ENCODE peak calls at places on chromosomes 16 and 17, in five cellular contexts. One of them, this sample, is unnamed.

GRCh38 chr16:69482410-69482951 is 58.1 kb downstream of the CYB5B start:
- DNase-seq in AG04450: no peak
- DNase-seq in astrocyte: peak; percentile 58
- DNase-seq in right lobe of liver: no peak
- DNase-seq in neural progenitor cell: peak; percentile 15
- DNase-seq in this sample: peak; percentile 51

GRCh38 chr17:77778636-77779524 is 179.6 kb upstream of the TNRC6C start:
- DNase-seq in AG04450: no peak
- DNase-seq in astrocyte: peak; percentile 2
- DNase-seq in right lobe of liver: no peak
- DNase-seq in neural progenitor cell: no peak
- DNase-seq in this sample: peak; percentile 69

GRCh38 chr16:31421587-31421986 is 6.6 kb downstream of the COX6A2 start:
- DNase-seq in AG04450: no peak
- DNase-seq in astrocyte: no peak
- DNase-seq in right lobe of liver: no peak
- DNase-seq in neural progenitor cell: no peak
- DNase-seq in this sample: no peak

GRCh38 chr16:77692612-77693011 is 29.7 kb upstream of the NUDT7 start:
- DNase-seq in AG04450: no peak
- DNase-seq in astrocyte: no peak
- DNase-seq in right lobe of liver: no peak
- DNase-seq in neural progenitor cell: no peak
- DNase-seq in this sample: no peak

GRCh38 chr16:78060295-78060694 is 37.9 kb downstream of the CLEC3A start:
- DNase-seq in AG04450: no peak
- DNase-seq in astrocyte: no peak
- DNase-seq in right lobe of liver: no peak
- DNase-seq in neural progenitor cell: no peak
- DNase-seq in this sample: no peak

GRCh38 chr17:77349976-77350830 is 209.4 kb downstream of the SEC14L1 start:
- DNase-seq in AG04450: no peak
- DNase-seq in astrocyte: peak; percentile 75
- DNase-seq in right lobe of liver: peak; percentile 44
- DNase-seq in neural progenitor cell: no peak
- DNase-seq in this sample: no peak

GRCh38 chr16:57562066-57562465 is 19.6 kb downstream of the ADGRG5 start:
- DNase-seq in AG04450: no peak
- DNase-seq in astrocyte: no peak
- DNase-seq in right lobe of liver: no peak
- DNase-seq in neural progenitor cell: no peak
- DNase-seq in this sample: no peak

GRCh38 chr16:30670072-30670824 is 12.0 kb downstream of the FBRS start:
- DNase-seq in AG04450: no peak
- DNase-seq in astrocyte: no peak
- DNase-seq in right lobe of liver: no peak
- DNase-seq in neural progenitor cell: no peak
- DNase-seq in this sample: no peak

GRCh38 chr17:21218101-21218500 is 4.1 kb upstream of the TMEM11 start:
- DNase-seq in AG04450: no peak
- DNase-seq in astrocyte: no peak
- DNase-seq in right lobe of liver: no peak
- DNase-seq in neural progenitor cell: peak; percentile 24
- DNase-seq in this sample: no peak

GRCh38 chr16:54080524-54081008 is 206.0 kb downstream of the IRX3 start:
- DNase-seq in AG04450: peak; percentile 88
- DNase-seq in astrocyte: peak; percentile 99
- DNase-seq in right lobe of liver: no peak
- DNase-seq in neural progenitor cell: no peak
- DNase-seq in this sample: no peak

GRCh38 chr17:46851029-46851741 is at the start of gene WNT9B:
- DNase-seq in AG04450: no peak
- DNase-seq in astrocyte: no peak
- DNase-seq in right lobe of liver: peak; percentile 71
- DNase-seq in neural progenitor cell: peak; percentile 83
- DNase-seq in this sample: no peak

GRCh38 chr17:17782425-17783120 is 54.2 kb downstream of the SREBF1 start:
- DNase-seq in AG04450: no peak
- DNase-seq in astrocyte: no peak
- DNase-seq in right lobe of liver: no peak
- DNase-seq in neural progenitor cell: peak; percentile 72
- DNase-seq in this sample: no peak

GRCh38 chr17:76593964-76594363 is 8.3 kb upstream of the ST6GALNAC2 start:
- DNase-seq in AG04450: no peak
- DNase-seq in astrocyte: no peak
- DNase-seq in right lobe of liver: no peak
- DNase-seq in neural progenitor cell: no peak
- DNase-seq in this sample: no peak

GRCh38 chr17:20068445-20068844 is 59.3 kb downstream of the SPECC1 start:
- DNase-seq in AG04450: no peak
- DNase-seq in astrocyte: no peak
- DNase-seq in right lobe of liver: no peak
- DNase-seq in neural progenitor cell: no peak
- DNase-seq in this sample: no peak

GRCh38 chr17:4182043-4182442 is 39.0 kb downstream of the CYB5D2 start:
- DNase-seq in AG04450: no peak
- DNase-seq in astrocyte: no peak
- DNase-seq in right lobe of liver: peak; percentile 41
- DNase-seq in neural progenitor cell: no peak
- DNase-seq in this sample: no peak

GRCh38 chr17:69954241-69954933 is 120.6 kb upstream of the KCNJ16 start:
- DNase-seq in AG04450: no peak
- DNase-seq in astrocyte: no peak
- DNase-seq in right lobe of liver: no peak
- DNase-seq in neural progenitor cell: no peak
- DNase-seq in this sample: no peak

GRCh38 chr17:77002103-77003045 is 134.2 kb downstream of the MGAT5B start:
- DNase-seq in AG04450: peak; percentile 49
- DNase-seq in astrocyte: peak; percentile 90
- DNase-seq in right lobe of liver: no peak
- DNase-seq in neural progenitor cell: peak; percentile 89
- DNase-seq in this sample: no peak

GRCh38 chr17:63512896-63513644 is 10.1 kb upstream of the KCNH6 start:
- DNase-seq in AG04450: no peak
- DNase-seq in astrocyte: no peak
- DNase-seq in right lobe of liver: no peak
- DNase-seq in neural progenitor cell: no peak
- DNase-seq in this sample: no peak

GRCh38 chr17:48970224-48970623 is 1.8 kb upstream of the GIP start:
- DNase-seq in AG04450: no peak
- DNase-seq in astrocyte: no peak
- DNase-seq in right lobe of liver: no peak
- DNase-seq in neural progenitor cell: no peak
- DNase-seq in this sample: no peak

GRCh38 chr16:75011634-75012307 is 12.9 kb downstream of the ZNRF1 start:
- DNase-seq in AG04450: peak; percentile 51
- DNase-seq in astrocyte: peak; percentile 94
- DNase-seq in right lobe of liver: no peak
- DNase-seq in neural progenitor cell: no peak
- DNase-seq in this sample: no peak

GRCh38 chr17:48989100-48989499 is 8.1 kb upstream of the IGF2BP1 start:
- DNase-seq in AG04450: no peak
- DNase-seq in astrocyte: no peak
- DNase-seq in right lobe of liver: no peak
- DNase-seq in neural progenitor cell: no peak
- DNase-seq in this sample: no peak

GRCh38 chr17:4696432-4696796 is 7.5 kb downstream of the PELP1 start:
- DNase-seq in AG04450: no peak
- DNase-seq in astrocyte: no peak
- DNase-seq in right lobe of liver: no peak
- DNase-seq in neural progenitor cell: no peak
- DNase-seq in this sample: no peak

GRCh38 chr17:57104461-57105175 is 19.6 kb downstream of the AKAP1 start:
- DNase-seq in AG04450: no peak
- DNase-seq in astrocyte: peak; percentile 34
- DNase-seq in right lobe of liver: no peak
- DNase-seq in neural progenitor cell: no peak
- DNase-seq in this sample: no peak

GRCh38 chr16:85906349-85906748 is 7.4 kb downstream of the IRF8 start:
- DNase-seq in AG04450: no peak
- DNase-seq in astrocyte: no peak
- DNase-seq in right lobe of liver: peak; percentile 92
- DNase-seq in neural progenitor cell: no peak
- DNase-seq in this sample: no peak

GRCh38 chr17:41340934-41341861 is 9.4 kb downstream of the KRT33A start:
- DNase-seq in AG04450: no peak
- DNase-seq in astrocyte: no peak
- DNase-seq in right lobe of liver: no peak
- DNase-seq in neural progenitor cell: no peak
- DNase-seq in this sample: no peak

GRCh38 chr16:78443780-78444422 is 344.4 kb downstream of the WWOX start:
- DNase-seq in AG04450: no peak
- DNase-seq in astrocyte: no peak
- DNase-seq in right lobe of liver: no peak
- DNase-seq in neural progenitor cell: no peak
- DNase-seq in this sample: no peak

GRCh38 chr16:23254338-23254737 is 47.8 kb upstream of the SCNN1B start:
- DNase-seq in AG04450: no peak
- DNase-seq in astrocyte: peak; percentile 91
- DNase-seq in right lobe of liver: no peak
- DNase-seq in neural progenitor cell: peak; percentile 12
- DNase-seq in this sample: no peak

GRCh38 chr17:386145-386876 is 33.7 kb upstream of the RPH3AL start:
- DNase-seq in AG04450: no peak
- DNase-seq in astrocyte: no peak
- DNase-seq in right lobe of liver: peak; percentile 92
- DNase-seq in neural progenitor cell: peak; percentile 93
- DNase-seq in this sample: peak; percentile 87

GRCh38 chr16:55622930-55623561 is 32.7 kb upstream of the SLC6A2 start:
- DNase-seq in AG04450: no peak
- DNase-seq in astrocyte: no peak
- DNase-seq in right lobe of liver: peak; percentile 56
- DNase-seq in neural progenitor cell: peak; percentile 50
- DNase-seq in this sample: no peak

GRCh38 chr16:29816694-29817441 is 916 bp downstream of the PAGR1 start:
- DNase-seq in AG04450: no peak
- DNase-seq in astrocyte: no peak
- DNase-seq in right lobe of liver: peak; percentile 81
- DNase-seq in neural progenitor cell: peak; percentile 62
- DNase-seq in this sample: peak; percentile 80

DNA sequence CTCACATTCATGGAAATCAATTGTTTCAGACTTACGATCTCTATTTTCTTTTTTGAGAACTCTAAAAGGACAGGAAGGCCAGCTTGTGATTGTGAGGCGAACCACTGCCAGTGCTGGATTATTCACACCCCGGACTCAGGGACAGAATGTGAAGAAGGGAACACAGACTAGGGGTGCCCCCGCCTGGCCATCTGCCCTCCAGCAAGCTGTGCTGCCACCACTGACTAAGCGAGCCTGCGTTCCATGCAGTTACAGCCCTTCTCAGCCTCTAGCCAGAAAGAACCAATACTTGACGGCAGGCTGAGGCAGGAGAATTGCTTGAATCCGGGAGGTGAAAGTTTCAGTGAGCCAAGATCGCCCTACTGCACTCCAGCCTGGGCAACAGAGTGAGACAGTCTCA is 2.8 kb downstream of the HAGH start:
- DNase-seq in AG04450: peak; percentile 21
- DNase-seq in astrocyte: peak; percentile 34
- DNase-seq in right lobe of liver: peak; percentile 74
- DNase-seq in neural progenitor cell: peak; percentile 72
- DNase-seq in this sample: no peak
- TF ChIP-seq CTCF in AG04450: peak; percentile 35
- TF ChIP-seq CTCF in astrocyte: peak; percentile 17
- TF ChIP-seq CTCF in right lobe of liver: peak; percentile 48
- TF ChIP-seq CTCF in neural progenitor cell: peak; percentile 49
- TF ChIP-seq CTCF in this sample: no peak

DNA sequence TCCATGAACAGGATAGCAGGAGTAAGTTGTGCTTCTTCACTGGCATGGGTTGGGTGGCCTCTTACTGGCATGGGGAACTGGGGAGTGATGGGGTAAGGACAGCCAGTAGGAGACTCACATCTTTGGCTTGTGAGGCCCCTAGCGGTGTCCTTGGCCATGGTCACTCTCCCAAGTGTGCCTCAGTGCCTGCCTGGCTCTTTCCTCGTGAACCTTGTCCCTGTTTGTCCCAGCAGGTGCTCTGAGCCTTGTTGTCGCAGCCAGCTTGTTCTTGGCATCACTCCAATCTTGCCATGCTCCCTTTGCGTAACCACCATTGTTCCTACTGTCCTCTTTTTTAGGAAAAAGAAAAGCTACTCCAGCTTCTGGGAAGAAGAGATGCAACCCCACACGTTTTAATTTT is 53.6 kb upstream of the SDK2 start:
- DNase-seq in AG04450: no peak
- DNase-seq in astrocyte: no peak
- DNase-seq in right lobe of liver: peak; percentile 71
- DNase-seq in neural progenitor cell: no peak
- DNase-seq in this sample: no peak
- TF ChIP-seq CTCF in AG04450: no peak
- TF ChIP-seq CTCF in astrocyte: no peak
- TF ChIP-seq CTCF in right lobe of liver: peak; percentile 38
- TF ChIP-seq CTCF in neural progenitor cell: peak; percentile 21
- TF ChIP-seq CTCF in this sample: no peak

GRCh38 chr16:2473999-2474876 is 689 bp upstream of the TBC1D24 start:
- DNase-seq in AG04450: no peak
- DNase-seq in astrocyte: no peak
- DNase-seq in right lobe of liver: peak; percentile 66
- DNase-seq in neural progenitor cell: peak; percentile 76
- DNase-seq in this sample: peak; percentile 69
- TF ChIP-seq CTCF in AG04450: peak; percentile 8
- TF ChIP-seq CTCF in astrocyte: no peak
- TF ChIP-seq CTCF in right lobe of liver: peak; percentile 63
- TF ChIP-seq CTCF in neural progenitor cell: peak; percentile 46
- TF ChIP-seq CTCF in this sample: peak; percentile 45

GRCh38 chr17:29612094-29612403 is 10.7 kb downstream of the CORO6 start:
- DNase-seq in AG04450: no peak
- DNase-seq in astrocyte: no peak
- DNase-seq in right lobe of liver: no peak
- DNase-seq in neural progenitor cell: no peak
- DNase-seq in this sample: no peak

GRCh38 chr17:29612404-29613370 is 10.0 kb downstream of the CORO6 start:
- DNase-seq in AG04450: no peak
- DNase-seq in astrocyte: no peak
- DNase-seq in right lobe of liver: no peak
- DNase-seq in neural progenitor cell: no peak
- DNase-seq in this sample: no peak

GRCh38 chr17:29613856-29614255 is 8.9 kb downstream of the CORO6 start:
- DNase-seq in AG04450: no peak
- DNase-seq in astrocyte: no peak
- DNase-seq in right lobe of liver: no peak
- DNase-seq in neural progenitor cell: no peak
- DNase-seq in this sample: no peak

GRCh38 chr17:29614345-29615047 is 8.2 kb downstream of the CORO6 start:
- DNase-seq in AG04450: no peak
- DNase-seq in astrocyte: no peak
- DNase-seq in right lobe of liver: no peak
- DNase-seq in neural progenitor cell: peak; percentile 62
- DNase-seq in this sample: no peak

DNA sequence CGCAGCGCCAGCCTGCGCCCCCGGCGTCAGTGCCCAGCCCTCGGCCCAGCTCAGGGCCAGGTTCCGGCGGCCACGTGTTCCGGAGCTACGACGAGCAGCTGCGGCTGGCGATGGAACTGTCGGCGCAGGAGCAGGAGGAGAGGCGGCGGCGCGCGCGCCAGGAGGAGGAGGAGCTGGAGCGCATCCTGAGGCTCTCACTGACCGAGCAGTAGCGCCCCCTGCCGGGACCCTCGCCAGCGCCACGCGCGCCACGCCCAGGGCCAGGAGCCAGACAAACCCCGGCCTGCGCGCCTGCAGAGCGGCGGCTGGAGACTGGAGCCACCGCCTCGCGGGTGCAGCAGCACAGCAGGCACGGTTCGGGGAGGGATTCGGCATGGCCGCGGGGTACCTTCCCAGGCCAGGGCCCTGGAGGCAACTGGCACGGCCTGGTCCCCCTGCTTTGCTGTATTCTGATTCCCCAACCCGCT is 9.3 kb downstream of the CORO6 start:
- DNase-seq in AG04450: no peak
- DNase-seq in astrocyte: peak; percentile 52
- DNase-seq in right lobe of liver: peak; percentile 89
- DNase-seq in neural progenitor cell: peak; percentile 96
- DNase-seq in this sample: peak; percentile 95
- TF ChIP-seq CTCF in AG04450: peak; percentile 58
- TF ChIP-seq CTCF in astrocyte: peak; percentile 31
- TF ChIP-seq CTCF in right lobe of liver: peak; percentile 94
- TF ChIP-seq CTCF in neural progenitor cell: peak; percentile 75
- TF ChIP-seq CTCF in this sample: peak; percentile 93

This sample was measured in lower lobe of right lung.